ENCODE peak calls at places on chromosomes 7 and 10, in eight cellular contexts. One of them, this sample, is unnamed.

GRCh38 chr10:52443419-52444388 is 129.6 kb downstream of the DKK1 start:
- DNase-seq in activated CD4-positive, alpha-beta memory T cell treated with anti-CD3 and anti-CD28 coated beads for 36 hours: no peak
- DNase-seq in foreskin fibroblast: peak
- DNase-seq in T follicular helper cell: no peak
- DNase-seq in NCI-H1092 treated with DMSO at 0.1 percent for 48 hours: no peak
- DNase-seq in adipocyte: peak
- DNase-seq in activated T-helper 1 cell treated with anti-CD3 and anti-CD28 coated beads, Interleukin-12 subunit alpha, Interleukin-12 subunit beta, Interleukin-2, Interleukin-4 antibody, amounts not matched to agents 30 ng/mL and 10 ng/mL and 1 ng/mL, durations not matched to agents 14 hours and 24 hours and 36 hours: no peak
- DNase-seq in Panc1: peak
- DNase-seq in this sample: no peak

GRCh38 chr7:3867847-3868246 is 566.8 kb downstream of the SDK1 start:
- DNase-seq in T follicular helper cell: no peak
- DNase-seq in adipocyte: peak
- DNase-seq in Panc1: no peak
- DNase-seq in foreskin fibroblast: no peak
- DNase-seq in activated CD4-positive, alpha-beta memory T cell treated with anti-CD3 and anti-CD28 coated beads for 36 hours: no peak
- DNase-seq in NCI-H1092 treated with DMSO at 0.1 percent for 48 hours: no peak
- DNase-seq in activated T-helper 1 cell treated with anti-CD3 and anti-CD28 coated beads, Interleukin-12 subunit alpha, Interleukin-12 subunit beta, Interleukin-2, Interleukin-4 antibody, amounts not matched to agents 30 ng/mL and 10 ng/mL and 1 ng/mL, durations not matched to agents 14 hours and 24 hours and 36 hours: no peak
- DNase-seq in this sample: no peak

GRCh38 chr10:118259288-118259906 is 82.7 kb downstream of the FAM204A start:
- DNase-seq in activated T-helper 1 cell treated with anti-CD3 and anti-CD28 coated beads, Interleukin-12 subunit alpha, Interleukin-12 subunit beta, Interleukin-2, Interleukin-4 antibody, amounts not matched to agents 30 ng/mL and 10 ng/mL and 1 ng/mL, durations not matched to agents 14 hours and 24 hours and 36 hours: no peak
- DNase-seq in activated CD4-positive, alpha-beta memory T cell treated with anti-CD3 and anti-CD28 coated beads for 36 hours: peak
- DNase-seq in adipocyte: peak
- DNase-seq in Panc1: no peak
- DNase-seq in NCI-H1092 treated with DMSO at 0.1 percent for 48 hours: no peak
- DNase-seq in foreskin fibroblast: no peak
- DNase-seq in T follicular helper cell: no peak
- DNase-seq in this sample: peak

GRCh38 chr7:112869111-112869774 is 79.0 kb upstream of the TMEM168 start:
- DNase-seq in activated CD4-positive, alpha-beta memory T cell treated with anti-CD3 and anti-CD28 coated beads for 36 hours: peak
- DNase-seq in foreskin fibroblast: peak
- DNase-seq in activated T-helper 1 cell treated with anti-CD3 and anti-CD28 coated beads, Interleukin-12 subunit alpha, Interleukin-12 subunit beta, Interleukin-2, Interleukin-4 antibody, amounts not matched to agents 30 ng/mL and 10 ng/mL and 1 ng/mL, durations not matched to agents 14 hours and 24 hours and 36 hours: peak
- DNase-seq in NCI-H1092 treated with DMSO at 0.1 percent for 48 hours: peak
- DNase-seq in Panc1: peak
- DNase-seq in adipocyte: no peak
- DNase-seq in T follicular helper cell: peak
- DNase-seq in this sample: peak

GRCh38 chr10:121774813-121775212 is 153.0 kb downstream of the ATE1 start:
- DNase-seq in activated T-helper 1 cell treated with anti-CD3 and anti-CD28 coated beads, Interleukin-12 subunit alpha, Interleukin-12 subunit beta, Interleukin-2, Interleukin-4 antibody, amounts not matched to agents 30 ng/mL and 10 ng/mL and 1 ng/mL, durations not matched to agents 14 hours and 24 hours and 36 hours: no peak
- DNase-seq in Panc1: no peak
- DNase-seq in adipocyte: peak
- DNase-seq in foreskin fibroblast: no peak
- DNase-seq in T follicular helper cell: no peak
- DNase-seq in activated CD4-positive, alpha-beta memory T cell treated with anti-CD3 and anti-CD28 coated beads for 36 hours: no peak
- DNase-seq in NCI-H1092 treated with DMSO at 0.1 percent for 48 hours: no peak
- DNase-seq in this sample: no peak

GRCh38 chr7:128410092-128410665 is 397 bp upstream of the IMPDH1 start:
- DNase-seq in adipocyte: peak
- DNase-seq in activated CD4-positive, alpha-beta memory T cell treated with anti-CD3 and anti-CD28 coated beads for 36 hours: peak
- DNase-seq in activated T-helper 1 cell treated with anti-CD3 and anti-CD28 coated beads, Interleukin-12 subunit alpha, Interleukin-12 subunit beta, Interleukin-2, Interleukin-4 antibody, amounts not matched to agents 30 ng/mL and 10 ng/mL and 1 ng/mL, durations not matched to agents 14 hours and 24 hours and 36 hours: peak
- DNase-seq in Panc1: peak
- DNase-seq in foreskin fibroblast: peak
- DNase-seq in T follicular helper cell: peak
- DNase-seq in NCI-H1092 treated with DMSO at 0.1 percent for 48 hours: peak
- DNase-seq in this sample: peak

GRCh38 chr7:102248456-102249395 is 37.9 kb upstream of the SH2B2 start:
- DNase-seq in activated T-helper 1 cell treated with anti-CD3 and anti-CD28 coated beads, Interleukin-12 subunit alpha, Interleukin-12 subunit beta, Interleukin-2, Interleukin-4 antibody, amounts not matched to agents 30 ng/mL and 10 ng/mL and 1 ng/mL, durations not matched to agents 14 hours and 24 hours and 36 hours: no peak
- DNase-seq in foreskin fibroblast: no peak
- DNase-seq in adipocyte: no peak
- DNase-seq in activated CD4-positive, alpha-beta memory T cell treated with anti-CD3 and anti-CD28 coated beads for 36 hours: no peak
- DNase-seq in T follicular helper cell: no peak
- DNase-seq in NCI-H1092 treated with DMSO at 0.1 percent for 48 hours: no peak
- DNase-seq in Panc1: no peak
- DNase-seq in this sample: no peak

GRCh38 chr7:40298421-40298820 is 163.6 kb downstream of the SUGCT start:
- DNase-seq in activated T-helper 1 cell treated with anti-CD3 and anti-CD28 coated beads, Interleukin-12 subunit alpha, Interleukin-12 subunit beta, Interleukin-2, Interleukin-4 antibody, amounts not matched to agents 30 ng/mL and 10 ng/mL and 1 ng/mL, durations not matched to agents 14 hours and 24 hours and 36 hours: no peak
- DNase-seq in T follicular helper cell: no peak
- DNase-seq in NCI-H1092 treated with DMSO at 0.1 percent for 48 hours: no peak
- DNase-seq in foreskin fibroblast: no peak
- DNase-seq in activated CD4-positive, alpha-beta memory T cell treated with anti-CD3 and anti-CD28 coated beads for 36 hours: no peak
- DNase-seq in Panc1: no peak
- DNase-seq in adipocyte: peak
- DNase-seq in this sample: no peak

GRCh38 chr10:102718220-102718619 is 3.8 kb downstream of the SFXN2 start:
- DNase-seq in activated T-helper 1 cell treated with anti-CD3 and anti-CD28 coated beads, Interleukin-12 subunit alpha, Interleukin-12 subunit beta, Interleukin-2, Interleukin-4 antibody, amounts not matched to agents 30 ng/mL and 10 ng/mL and 1 ng/mL, durations not matched to agents 14 hours and 24 hours and 36 hours: no peak
- DNase-seq in Panc1: no peak
- DNase-seq in foreskin fibroblast: peak
- DNase-seq in NCI-H1092 treated with DMSO at 0.1 percent for 48 hours: no peak
- DNase-seq in T follicular helper cell: no peak
- DNase-seq in activated CD4-positive, alpha-beta memory T cell treated with anti-CD3 and anti-CD28 coated beads for 36 hours: no peak
- DNase-seq in adipocyte: peak
- DNase-seq in this sample: no peak

GRCh38 chr10:31582365-31583052 is 263.5 kb downstream of the ZEB1 start:
- DNase-seq in T follicular helper cell: no peak
- DNase-seq in activated CD4-positive, alpha-beta memory T cell treated with anti-CD3 and anti-CD28 coated beads for 36 hours: no peak
- DNase-seq in activated T-helper 1 cell treated with anti-CD3 and anti-CD28 coated beads, Interleukin-12 subunit alpha, Interleukin-12 subunit beta, Interleukin-2, Interleukin-4 antibody, amounts not matched to agents 30 ng/mL and 10 ng/mL and 1 ng/mL, durations not matched to agents 14 hours and 24 hours and 36 hours: no peak
- DNase-seq in Panc1: no peak
- DNase-seq in foreskin fibroblast: no peak
- DNase-seq in adipocyte: peak
- DNase-seq in NCI-H1092 treated with DMSO at 0.1 percent for 48 hours: peak
- DNase-seq in this sample: no peak

GRCh38 chr7:94823952-94824351 is 83.4 kb upstream of the PPP1R9A start:
- DNase-seq in activated T-helper 1 cell treated with anti-CD3 and anti-CD28 coated beads, Interleukin-12 subunit alpha, Interleukin-12 subunit beta, Interleukin-2, Interleukin-4 antibody, amounts not matched to agents 30 ng/mL and 10 ng/mL and 1 ng/mL, durations not matched to agents 14 hours and 24 hours and 36 hours: no peak
- DNase-seq in foreskin fibroblast: peak
- DNase-seq in Panc1: peak
- DNase-seq in T follicular helper cell: no peak
- DNase-seq in activated CD4-positive, alpha-beta memory T cell treated with anti-CD3 and anti-CD28 coated beads for 36 hours: no peak
- DNase-seq in NCI-H1092 treated with DMSO at 0.1 percent for 48 hours: no peak
- DNase-seq in adipocyte: peak
- DNase-seq in this sample: no peak

GRCh38 chr7:50166997-50167961 is 74.2 kb upstream of the ZPBP start:
- DNase-seq in adipocyte: no peak
- DNase-seq in activated CD4-positive, alpha-beta memory T cell treated with anti-CD3 and anti-CD28 coated beads for 36 hours: peak
- DNase-seq in Panc1: no peak
- DNase-seq in T follicular helper cell: no peak
- DNase-seq in activated T-helper 1 cell treated with anti-CD3 and anti-CD28 coated beads, Interleukin-12 subunit alpha, Interleukin-12 subunit beta, Interleukin-2, Interleukin-4 antibody, amounts not matched to agents 30 ng/mL and 10 ng/mL and 1 ng/mL, durations not matched to agents 14 hours and 24 hours and 36 hours: no peak
- DNase-seq in NCI-H1092 treated with DMSO at 0.1 percent for 48 hours: no peak
- DNase-seq in foreskin fibroblast: no peak
- DNase-seq in this sample: no peak

GRCh38 chr10:104780165-104780564 is 139.1 kb downstream of the SORCS3 start:
- DNase-seq in Panc1: no peak
- DNase-seq in activated T-helper 1 cell treated with anti-CD3 and anti-CD28 coated beads, Interleukin-12 subunit alpha, Interleukin-12 subunit beta, Interleukin-2, Interleukin-4 antibody, amounts not matched to agents 30 ng/mL and 10 ng/mL and 1 ng/mL, durations not matched to agents 14 hours and 24 hours and 36 hours: no peak
- DNase-seq in foreskin fibroblast: no peak
- DNase-seq in adipocyte: no peak
- DNase-seq in NCI-H1092 treated with DMSO at 0.1 percent for 48 hours: no peak
- DNase-seq in activated CD4-positive, alpha-beta memory T cell treated with anti-CD3 and anti-CD28 coated beads for 36 hours: no peak
- DNase-seq in T follicular helper cell: no peak
- DNase-seq in this sample: no peak

GRCh38 chr7:156058248-156058647 is 246.0 kb upstream of the SHH start:
- DNase-seq in NCI-H1092 treated with DMSO at 0.1 percent for 48 hours: no peak
- DNase-seq in activated T-helper 1 cell treated with anti-CD3 and anti-CD28 coated beads, Interleukin-12 subunit alpha, Interleukin-12 subunit beta, Interleukin-2, Interleukin-4 antibody, amounts not matched to agents 30 ng/mL and 10 ng/mL and 1 ng/mL, durations not matched to agents 14 hours and 24 hours and 36 hours: no peak
- DNase-seq in adipocyte: no peak
- DNase-seq in Panc1: no peak
- DNase-seq in activated CD4-positive, alpha-beta memory T cell treated with anti-CD3 and anti-CD28 coated beads for 36 hours: no peak
- DNase-seq in T follicular helper cell: no peak
- DNase-seq in foreskin fibroblast: no peak
- DNase-seq in this sample: no peak

GRCh38 chr10:77244746-77245145 is 392.9 kb downstream of the KCNMA1 start:
- DNase-seq in activated CD4-positive, alpha-beta memory T cell treated with anti-CD3 and anti-CD28 coated beads for 36 hours: no peak
- DNase-seq in Panc1: no peak
- DNase-seq in foreskin fibroblast: peak
- DNase-seq in adipocyte: peak
- DNase-seq in T follicular helper cell: no peak
- DNase-seq in activated T-helper 1 cell treated with anti-CD3 and anti-CD28 coated beads, Interleukin-12 subunit alpha, Interleukin-12 subunit beta, Interleukin-2, Interleukin-4 antibody, amounts not matched to agents 30 ng/mL and 10 ng/mL and 1 ng/mL, durations not matched to agents 14 hours and 24 hours and 36 hours: no peak
- DNase-seq in NCI-H1092 treated with DMSO at 0.1 percent for 48 hours: no peak
- DNase-seq in this sample: no peak

GRCh38 chr10:11684717-11685645 is 57.2 kb upstream of the ECHDC3 start:
- DNase-seq in activated CD4-positive, alpha-beta memory T cell treated with anti-CD3 and anti-CD28 coated beads for 36 hours: peak
- DNase-seq in T follicular helper cell: peak
- DNase-seq in Panc1: peak
- DNase-seq in adipocyte: peak
- DNase-seq in foreskin fibroblast: peak
- DNase-seq in NCI-H1092 treated with DMSO at 0.1 percent for 48 hours: no peak
- DNase-seq in activated T-helper 1 cell treated with anti-CD3 and anti-CD28 coated beads, Interleukin-12 subunit alpha, Interleukin-12 subunit beta, Interleukin-2, Interleukin-4 antibody, amounts not matched to agents 30 ng/mL and 10 ng/mL and 1 ng/mL, durations not matched to agents 14 hours and 24 hours and 36 hours: peak
- DNase-seq in this sample: no peak

GRCh38 chr7:18154707-18155106 is 127.1 kb upstream of the PRPS1L1 start:
- DNase-seq in foreskin fibroblast: no peak
- DNase-seq in activated T-helper 1 cell treated with anti-CD3 and anti-CD28 coated beads, Interleukin-12 subunit alpha, Interleukin-12 subunit beta, Interleukin-2, Interleukin-4 antibody, amounts not matched to agents 30 ng/mL and 10 ng/mL and 1 ng/mL, durations not matched to agents 14 hours and 24 hours and 36 hours: no peak
- DNase-seq in activated CD4-positive, alpha-beta memory T cell treated with anti-CD3 and anti-CD28 coated beads for 36 hours: no peak
- DNase-seq in T follicular helper cell: no peak
- DNase-seq in adipocyte: no peak
- DNase-seq in Panc1: no peak
- DNase-seq in NCI-H1092 treated with DMSO at 0.1 percent for 48 hours: no peak
- DNase-seq in this sample: no peak

GRCh38 chr10:15436696-15437095 is 65.6 kb upstream of the FAM171A1 start:
- DNase-seq in Panc1: no peak
- DNase-seq in adipocyte: peak
- DNase-seq in activated T-helper 1 cell treated with anti-CD3 and anti-CD28 coated beads, Interleukin-12 subunit alpha, Interleukin-12 subunit beta, Interleukin-2, Interleukin-4 antibody, amounts not matched to agents 30 ng/mL and 10 ng/mL and 1 ng/mL, durations not matched to agents 14 hours and 24 hours and 36 hours: no peak
- DNase-seq in NCI-H1092 treated with DMSO at 0.1 percent for 48 hours: no peak
- DNase-seq in foreskin fibroblast: peak
- DNase-seq in activated CD4-positive, alpha-beta memory T cell treated with anti-CD3 and anti-CD28 coated beads for 36 hours: no peak
- DNase-seq in T follicular helper cell: no peak
- DNase-seq in this sample: no peak

GRCh38 chr7:114988755-114989154 is 66.9 kb downstream of the MDFIC start:
- DNase-seq in foreskin fibroblast: peak
- DNase-seq in Panc1: no peak
- DNase-seq in activated CD4-positive, alpha-beta memory T cell treated with anti-CD3 and anti-CD28 coated beads for 36 hours: no peak
- DNase-seq in NCI-H1092 treated with DMSO at 0.1 percent for 48 hours: no peak
- DNase-seq in adipocyte: peak
- DNase-seq in T follicular helper cell: no peak
- DNase-seq in activated T-helper 1 cell treated with anti-CD3 and anti-CD28 coated beads, Interleukin-12 subunit alpha, Interleukin-12 subunit beta, Interleukin-2, Interleukin-4 antibody, amounts not matched to agents 30 ng/mL and 10 ng/mL and 1 ng/mL, durations not matched to agents 14 hours and 24 hours and 36 hours: no peak
- DNase-seq in this sample: no peak

GRCh38 chr7:30771859-30772429 is 727 bp downstream of the MINDY4 start:
- DNase-seq in activated CD4-positive, alpha-beta memory T cell treated with anti-CD3 and anti-CD28 coated beads for 36 hours: peak
- DNase-seq in activated T-helper 1 cell treated with anti-CD3 and anti-CD28 coated beads, Interleukin-12 subunit alpha, Interleukin-12 subunit beta, Interleukin-2, Interleukin-4 antibody, amounts not matched to agents 30 ng/mL and 10 ng/mL and 1 ng/mL, durations not matched to agents 14 hours and 24 hours and 36 hours: no peak
- DNase-seq in adipocyte: no peak
- DNase-seq in T follicular helper cell: no peak
- DNase-seq in Panc1: no peak
- DNase-seq in foreskin fibroblast: no peak
- DNase-seq in NCI-H1092 treated with DMSO at 0.1 percent for 48 hours: peak
- DNase-seq in this sample: peak

This sample was measured in NCI-H748 treated with DMSO at 0.1 percent for 48 hours.